ENCODE peak calls at places on chromosomes 4 and X, in eight cellular contexts. One of them, this sample, is unnamed. For H3K4me1, the result is how much of the 10 kb centered on the place peaks cover.

GRCh38 chr4:178196751-178197150 is 754.5 kb upstream of the AGA start:
- DNase-seq in K562: no peak
- DNase-seq in H1: no peak
- DNase-seq in A549: no peak
- DNase-seq in GM12878: no peak
- DNase-seq in transverse colon: no peak
- DNase-seq in upper lobe of left lung: no peak
- DNase-seq in suprapubic skin: no peak
- DNase-seq in this sample: no peak

GRCh38 chr4:33722800-33723511 is 2521.4 kb downstream of the ARAP2 start:
- DNase-seq in K562: no peak
- DNase-seq in H1: no peak
- DNase-seq in A549: no peak
- DNase-seq in GM12878: no peak
- DNase-seq in transverse colon: no peak
- DNase-seq in upper lobe of left lung: no peak
- DNase-seq in suprapubic skin: no peak
- DNase-seq in this sample: no peak

GRCh38 chrX:130497531-130497930 is 95.7 kb downstream of the RBMX2 start:
- DNase-seq in K562: no peak
- DNase-seq in H1: no peak
- DNase-seq in A549: no peak
- DNase-seq in GM12878: no peak
- DNase-seq in transverse colon: no peak
- DNase-seq in upper lobe of left lung: no peak
- DNase-seq in suprapubic skin: no peak
- DNase-seq in this sample: no peak

GRCh38 chrX:43562372-43562771 is 93.7 kb upstream of the MAOA start:
- DNase-seq in K562: no peak
- DNase-seq in H1: no peak
- DNase-seq in A549: no peak
- DNase-seq in GM12878: no peak
- DNase-seq in transverse colon: no peak
- DNase-seq in upper lobe of left lung: no peak
- DNase-seq in suprapubic skin: no peak
- DNase-seq in this sample: no peak

GRCh38 chr4:101232074-101232776 is 115.1 kb downstream of the PPP3CA start:
- DNase-seq in K562: no peak
- DNase-seq in H1: no peak
- DNase-seq in A549: no peak
- DNase-seq in GM12878: no peak
- DNase-seq in transverse colon: no peak
- DNase-seq in upper lobe of left lung: no peak
- DNase-seq in suprapubic skin: no peak
- DNase-seq in this sample: no peak

GRCh38 chrX:136691028-136691809 is 43.3 kb downstream of the CD40LG start:
- DNase-seq in K562: no peak
- DNase-seq in H1: no peak
- DNase-seq in A549: no peak
- DNase-seq in GM12878: no peak
- DNase-seq in transverse colon: no peak
- DNase-seq in upper lobe of left lung: no peak
- DNase-seq in suprapubic skin: no peak
- DNase-seq in this sample: no peak

GRCh38 chr4:158814636-158815035 is 45.8 kb downstream of the FNIP2 start:
- DNase-seq in K562: no peak
- DNase-seq in H1: no peak
- DNase-seq in A549: no peak
- DNase-seq in GM12878: no peak
- DNase-seq in transverse colon: no peak
- DNase-seq in upper lobe of left lung: no peak
- DNase-seq in suprapubic skin: no peak
- DNase-seq in this sample: no peak

GRCh38 chr4:111960241-111960667 is 185.0 kb upstream of the FAM241A start:
- DNase-seq in K562: no peak
- DNase-seq in H1: no peak
- DNase-seq in A549: no peak
- DNase-seq in GM12878: peak
- DNase-seq in transverse colon: no peak
- DNase-seq in upper lobe of left lung: no peak
- DNase-seq in suprapubic skin: no peak
- DNase-seq in this sample: no peak

GRCh38 chr4:41366911-41367517 is 110.3 kb downstream of the UCHL1 start:
- DNase-seq in K562: no peak
- DNase-seq in H1: no peak
- DNase-seq in A549: no peak
- DNase-seq in GM12878: no peak
- DNase-seq in transverse colon: no peak
- DNase-seq in upper lobe of left lung: no peak
- DNase-seq in suprapubic skin: no peak
- DNase-seq in this sample: no peak

GRCh38 chr4:44532851-44533250 is 84.2 kb upstream of the KCTD8 start:
- DNase-seq in K562: no peak
- DNase-seq in H1: no peak
- DNase-seq in A549: no peak
- DNase-seq in GM12878: no peak
- DNase-seq in transverse colon: no peak
- DNase-seq in upper lobe of left lung: no peak
- DNase-seq in suprapubic skin: no peak
- DNase-seq in this sample: no peak

GRCh38 chr4:77437079-77437478 is 168.5 kb upstream of the CXCL13 start:
- DNase-seq in K562: no peak
- DNase-seq in H1: no peak
- DNase-seq in A549: no peak
- DNase-seq in GM12878: no peak
- DNase-seq in transverse colon: no peak
- DNase-seq in upper lobe of left lung: no peak
- DNase-seq in suprapubic skin: no peak
- DNase-seq in this sample: no peak

GRCh38 chr4:101458914-101459313 is 111.6 kb upstream of the PPP3CA start:
- DNase-seq in K562: no peak
- DNase-seq in H1: no peak
- DNase-seq in A549: no peak
- DNase-seq in GM12878: no peak
- DNase-seq in transverse colon: no peak
- DNase-seq in upper lobe of left lung: no peak
- DNase-seq in suprapubic skin: no peak
- DNase-seq in this sample: no peak

GRCh38 chr4:181688416-181688815 is 554.8 kb upstream of the TENM3 start:
- DNase-seq in K562: no peak
- DNase-seq in H1: no peak
- DNase-seq in A549: no peak
- DNase-seq in GM12878: no peak
- DNase-seq in transverse colon: no peak
- DNase-seq in upper lobe of left lung: no peak
- DNase-seq in suprapubic skin: no peak
- DNase-seq in this sample: no peak

GRCh38 chr4:22850055-22850454 is 157.3 kb downstream of the GBA3 start:
- DNase-seq in K562: no peak
- DNase-seq in H1: no peak
- DNase-seq in A549: no peak
- DNase-seq in GM12878: no peak
- DNase-seq in transverse colon: no peak
- DNase-seq in upper lobe of left lung: no peak
- DNase-seq in suprapubic skin: no peak
- DNase-seq in this sample: no peak

GRCh38 chr4:70571772-70572171 is 20.3 kb upstream of the AMBN start:
- DNase-seq in K562: no peak
- DNase-seq in H1: no peak
- DNase-seq in A549: no peak
- DNase-seq in GM12878: no peak
- DNase-seq in transverse colon: no peak
- DNase-seq in upper lobe of left lung: no peak
- DNase-seq in suprapubic skin: no peak
- DNase-seq in this sample: no peak

GRCh38 chr4:54439831-54440243 is 210.7 kb downstream of the PDGFRA start:
- DNase-seq in K562: peak
- DNase-seq in H1: no peak
- DNase-seq in A549: no peak
- DNase-seq in GM12878: no peak
- DNase-seq in transverse colon: peak
- DNase-seq in upper lobe of left lung: no peak
- DNase-seq in suprapubic skin: no peak
- DNase-seq in this sample: no peak

GRCh38 chrX:133776072-133776471 is 209.3 kb downstream of the GPC3 start:
- DNase-seq in K562: peak
- DNase-seq in H1: peak
- DNase-seq in A549: no peak
- DNase-seq in GM12878: no peak
- DNase-seq in transverse colon: peak
- DNase-seq in upper lobe of left lung: no peak
- DNase-seq in suprapubic skin: no peak
- DNase-seq in this sample: no peak

GRCh38 chrX:10077425-10078188 is 79.2 kb upstream of the CLCN4 start:
- DNase-seq in K562: no peak
- DNase-seq in H1: no peak
- DNase-seq in A549: no peak
- DNase-seq in GM12878: no peak
- DNase-seq in transverse colon: no peak
- DNase-seq in upper lobe of left lung: no peak
- DNase-seq in suprapubic skin: no peak
- DNase-seq in this sample: no peak

GRCh38 chr4:143335979-143336827 is 473 bp upstream of the GAB1 start:
- DNase-seq in K562: peak
- DNase-seq in H1: peak
- DNase-seq in A549: peak
- DNase-seq in GM12878: no peak
- DNase-seq in transverse colon: peak
- DNase-seq in upper lobe of left lung: peak
- DNase-seq in suprapubic skin: peak
- DNase-seq in this sample: peak

GRCh38 chr4:56657818-56658217 is 23.3 kb downstream of the HOPX start:
- DNase-seq in K562: no peak
- DNase-seq in H1: no peak
- DNase-seq in A549: no peak
- DNase-seq in GM12878: no peak
- DNase-seq in transverse colon: no peak
- DNase-seq in upper lobe of left lung: no peak
- DNase-seq in suprapubic skin: no peak
- DNase-seq in this sample: no peak

GRCh38 chr4:84887824-84888223 is 78.7 kb downstream of the WDFY3 start:
- DNase-seq in K562: no peak
- DNase-seq in H1: no peak
- DNase-seq in A549: no peak
- DNase-seq in GM12878: no peak
- DNase-seq in transverse colon: no peak
- DNase-seq in upper lobe of left lung: no peak
- DNase-seq in suprapubic skin: no peak
- DNase-seq in this sample: no peak

GRCh38 chr4:10416441-10416840 is 40.8 kb downstream of the ZNF518B start:
- DNase-seq in K562: no peak
- DNase-seq in H1: no peak
- DNase-seq in A549: no peak
- DNase-seq in GM12878: no peak
- DNase-seq in transverse colon: no peak
- DNase-seq in upper lobe of left lung: no peak
- DNase-seq in suprapubic skin: no peak
- DNase-seq in this sample: no peak

GRCh38 chr4:11367371-11367770 is 61.3 kb downstream of the HS3ST1 start:
- DNase-seq in K562: no peak
- DNase-seq in H1: no peak
- DNase-seq in A549: no peak
- DNase-seq in GM12878: no peak
- DNase-seq in transverse colon: peak
- DNase-seq in upper lobe of left lung: no peak
- DNase-seq in suprapubic skin: no peak
- DNase-seq in this sample: peak

GRCh38 chrX:2715066-2715600 is 24.0 kb downstream of the CD99 start:
- DNase-seq in K562: no peak
- DNase-seq in H1: no peak
- DNase-seq in A549: no peak
- DNase-seq in GM12878: no peak
- DNase-seq in transverse colon: no peak
- DNase-seq in upper lobe of left lung: no peak
- DNase-seq in suprapubic skin: no peak
- DNase-seq in this sample: no peak
- H3K4me1 ChIP-seq in K562: under half
- H3K4me1 ChIP-seq in H1: under half
- H3K4me1 ChIP-seq in A549: under half
- H3K4me1 ChIP-seq in GM12878: under half
- H3K4me1 ChIP-seq in transverse colon: under half
- H3K4me1 ChIP-seq in upper lobe of left lung: under half
- H3K4me1 ChIP-seq in suprapubic skin: under half
- H3K4me1 ChIP-seq in this sample: under half

GRCh38 chr4:45629717-45630116 is 494.1 kb downstream of the GABRG1 start:
- DNase-seq in K562: no peak
- DNase-seq in H1: no peak
- DNase-seq in A549: no peak
- DNase-seq in GM12878: no peak
- DNase-seq in transverse colon: no peak
- DNase-seq in upper lobe of left lung: no peak
- DNase-seq in suprapubic skin: no peak
- DNase-seq in this sample: no peak
- TF ChIP-seq EP300 in K562: no peak
- TF ChIP-seq EP300 in H1: no peak
- TF ChIP-seq EP300 in A549: no peak
- TF ChIP-seq EP300 in GM12878: no peak
- TF ChIP-seq EP300 in transverse colon: no peak
- TF ChIP-seq EP300 in upper lobe of left lung: no peak
- TF ChIP-seq EP300 in suprapubic skin: no peak
- TF ChIP-seq EP300 in this sample: no peak

DNA sequence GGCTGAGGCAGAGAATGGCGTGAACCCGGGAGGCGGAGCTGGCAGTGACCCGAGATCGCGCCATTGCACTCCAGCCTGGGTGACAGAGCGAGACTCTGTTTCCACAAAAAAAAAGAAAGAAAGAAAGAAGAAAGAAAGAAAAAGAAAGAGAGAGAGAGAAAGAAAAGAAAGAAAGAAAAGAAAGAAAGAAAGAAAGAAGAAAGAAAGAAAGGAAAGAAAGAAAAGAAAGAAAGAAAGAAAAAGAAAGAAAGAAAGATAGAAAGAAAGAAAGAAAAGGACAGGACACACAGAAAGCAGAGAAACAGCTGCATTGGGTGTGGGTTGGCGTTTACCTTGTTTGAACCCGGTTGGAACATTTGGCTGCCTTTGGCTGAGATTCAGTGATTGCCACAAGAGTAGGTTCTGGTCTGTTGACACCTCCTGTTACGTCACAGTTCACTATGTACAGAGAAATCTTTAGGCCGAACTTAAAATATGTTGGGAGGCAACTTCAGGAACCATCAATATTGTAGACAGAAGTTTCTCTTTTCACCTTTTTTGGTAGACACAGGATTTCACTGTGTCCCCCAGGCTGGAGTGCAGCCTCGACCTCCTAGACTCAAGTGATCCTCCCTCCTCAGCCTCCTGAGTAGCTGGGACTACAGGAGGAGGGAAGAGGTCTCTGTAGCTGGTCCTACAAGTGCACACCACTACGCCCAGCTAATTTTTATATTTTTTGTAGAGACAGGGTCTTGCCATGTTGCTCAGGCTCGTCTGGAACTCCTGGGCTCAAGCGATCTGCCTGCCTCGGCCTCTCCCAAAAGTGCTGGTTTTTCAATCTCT is 16.3 kb upstream of the PLCXD1 start:
- DNase-seq in K562: no peak
- DNase-seq in H1: no peak
- DNase-seq in A549: no peak
- DNase-seq in GM12878: no peak
- DNase-seq in transverse colon: no peak
- DNase-seq in upper lobe of left lung: no peak
- DNase-seq in suprapubic skin: no peak
- DNase-seq in this sample: no peak
- H3K4me1 ChIP-seq in K562: under half
- H3K4me1 ChIP-seq in H1: under half
- H3K4me1 ChIP-seq in A549: half or more
- H3K4me1 ChIP-seq in GM12878: under half
- H3K4me1 ChIP-seq in transverse colon: under half
- H3K4me1 ChIP-seq in upper lobe of left lung: under half
- H3K4me1 ChIP-seq in suprapubic skin: under half
- H3K4me1 ChIP-seq in this sample: under half

GRCh38 chr4:6050551-6050950 is 32.3 kb upstream of the C4orf50 start:
- DNase-seq in K562: no peak
- DNase-seq in H1: no peak
- DNase-seq in A549: no peak
- DNase-seq in GM12878: no peak
- DNase-seq in transverse colon: no peak
- DNase-seq in upper lobe of left lung: no peak
- DNase-seq in suprapubic skin: no peak
- DNase-seq in this sample: no peak
- TF ChIP-seq EP300 in K562: no peak
- TF ChIP-seq EP300 in H1: no peak
- TF ChIP-seq EP300 in A549: no peak
- TF ChIP-seq EP300 in GM12878: no peak
- TF ChIP-seq EP300 in transverse colon: no peak
- TF ChIP-seq EP300 in upper lobe of left lung: no peak
- TF ChIP-seq EP300 in suprapubic skin: no peak
- TF ChIP-seq EP300 in this sample: no peak